ENCODE peak calls at places on chromosomes 7 and 10, in five cellular contexts. S is T follicular helper cell; G is activated CD4-positive, alpha-beta T cell treated with anti-CD3 and anti-CD28 coated beads, Interleukin-2, amount 50 U/mL, for 1 hour; E is kidney; A is CD4-positive, alpha-beta T cell. F is an unnamed sample.

GRCh38 chr10:44995914-44996633 is 4.6 kb upstream of the ZNF22 start:
- DNase-seq in S (no peak), G (no peak), E (peak; percentile 87), A (no peak), F (no peak)

GRCh38 chr7:44383566-44383965 is 58.2 kb upstream of the CAMK2B start:
- DNase-seq in S (no peak), G (no peak), E (no peak), A (no peak), F (no peak)

GRCh38 chr7:69433086-69433485 is 165.2 kb upstream of the AUTS2 start:
- DNase-seq in S (no peak), G (no peak), E (no peak), A (no peak), F (no peak)

GRCh38 chr10:33801705-33802104 is 467.2 kb upstream of the NRP1 start:
- DNase-seq in S (no peak), G (no peak), E (no peak), A (no peak), F (no peak)

GRCh38 chr10:22433875-22434274 is 88.6 kb downstream of the SPAG6 start:
- DNase-seq in S (no peak), G (no peak), E (no peak), A (no peak), F (no peak)

GRCh38 chr10:79136227-79137005 is 67.7 kb downstream of the ZMIZ1 start:
- DNase-seq in S (no peak), G (no peak), E (no peak), A (no peak), F (no peak)

GRCh38 chr7:110646814-110647213 is 444.1 kb upstream of the LRRN3 start:
- DNase-seq in S (no peak), G (no peak), E (no peak), A (no peak), F (no peak)

GRCh38 chr10:130570119-130570518 is 433.9 kb downstream of the GLRX3 start:
- DNase-seq in S (no peak), G (no peak), E (peak; percentile 48), A (no peak), F (no peak)

GRCh38 chr7:26584964-26585650 is 279.3 kb downstream of the SKAP2 start:
- DNase-seq in S (no peak), G (no peak), E (no peak), A (no peak), F (no peak)

GRCh38 chr7:102197599-102197998 is 89.1 kb upstream of the SH2B2 start:
- DNase-seq in S (no peak), G (no peak), E (no peak), A (no peak), F (no peak)

GRCh38 chr10:61464461-61465215 is 11.5 kb upstream of the TMEM26 start:
- DNase-seq in S (no peak), G (no peak), E (no peak), A (no peak), F (no peak)

GRCh38 chr10:121734517-121735137 is 136.4 kb upstream of the FGFR2 start:
- DNase-seq in S (no peak), G (no peak), E (no peak), A (no peak), F (no peak)

GRCh38 chr7:17302575-17303142 is 4.2 kb downstream of the AHR start:
- DNase-seq in S (no peak), G (no peak), E (no peak), A (no peak), F (no peak)

GRCh38 chr7:140003913-140004382 is 58.8 kb downstream of the PARP12 start:
- DNase-seq in S (no peak), G (no peak), E (no peak), A (no peak), F (no peak)

GRCh38 chr10:29131952-29132820 is 156.7 kb upstream of the LYZL1 start:
- DNase-seq in S (no peak), G (no peak), E (no peak), A (no peak), F (no peak)

GRCh38 chr7:99314504-99314903 is 11.2 kb upstream of the ARPC1A start:
- DNase-seq in S (no peak), G (no peak), E (no peak), A (no peak), F (no peak)

GRCh38 chr10:22058195-22058594 is 54.7 kb upstream of the DNAJC1 start:
- DNase-seq in S (no peak), G (no peak), E (no peak), A (no peak), F (no peak)

GRCh38 chr7:2307690-2308107 is 6.5 kb downstream of the SNX8 start:
- DNase-seq in S (no peak), G (no peak), E (no peak), A (no peak), F (no peak)

GRCh38 chr7:128005759-128006159 is 25.5 kb downstream of the LRRC4 start:
- DNase-seq in S (no peak), G (no peak), E (no peak), A (no peak), F (no peak)

GRCh38 chr7:134782121-134782623 is 2.7 kb downstream of the CALD1 start:
- DNase-seq in S (no peak), G (no peak), E (no peak), A (no peak), F (no peak)

GRCh38 chr10:74150151-74151056 is at the start of gene AP3M1:
- DNase-seq in S (peak; percentile 80), G (peak; percentile 82), E (peak; percentile 94), A (peak; percentile 82), F (peak; percentile 75)

GRCh38 chr10:91088300-91089140 is 131.9 kb upstream of the PCGF5 start:
- DNase-seq in S (no peak), G (no peak), E (no peak), A (no peak), F (no peak)

GRCh38 chr10:47456794-47457527 is 27.0 kb downstream of the ANXA8 start:
- DNase-seq in S (no peak), G (no peak), E (peak; percentile 42), A (no peak), F (no peak)

GRCh38 chr10:132465889-132466519 is 69.0 kb downstream of the PWWP2B start:
- DNase-seq in S (no peak), G (no peak), E (peak; percentile 70), A (no peak), F (no peak)

GRCh38 chr7:71801996-71802395 is 610.1 kb downstream of the CALN1 start:
- DNase-seq in S (no peak), G (no peak), E (no peak), A (no peak), F (no peak)

GRCh38 chr7:2520131-2520807 is 695 bp downstream of the LFNG start:
- DNase-seq in S (no peak), G (no peak), E (no peak), A (no peak), F (no peak)

GRCh38 chr10:97533888-97534287 is 35.2 kb downstream of the UBTD1 start:
- DNase-seq in S (no peak), G (no peak), E (no peak), A (no peak), F (no peak)

GRCh38 chr10:102593074-102593803 is 51.0 kb upstream of the TRIM8 start:
- DNase-seq in S (no peak), G (no peak), E (no peak), A (no peak), F (no peak)